ENCODE peak calls at places on chromosomes 2 and 18, in five cellular contexts. S, B, D, C and X are unnamed samples.

GRCh38 chr2:159712929-159713575 is 746 bp downstream of the MARCHF7 start:
- DNase-seq in C (no peak), S (no peak), D (no peak), B (no peak), X (peak; percentile 33)

GRCh38 chr2:167069855-167070254 is 181.6 kb downstream of the XIRP2 start:
- DNase-seq in B (no peak), S (no peak), C (peak; percentile 5), D (no peak), X (no peak)

GRCh38 chr2:46339200-46339599 is 42.0 kb downstream of the EPAS1 start:
- DNase-seq in C (no peak), S (no peak), B (no peak), D (no peak), X (no peak)

GRCh38 chr2:164992818-164993217 is 37.5 kb upstream of the SLC38A11 start:
- DNase-seq in S (peak; percentile 65), B (no peak), C (peak; percentile 94), D (no peak), X (peak; percentile 80)

GRCh38 chr18:10715791-10716190 is 190.0 kb downstream of the NAPG start:
- DNase-seq in S (no peak), D (no peak), C (no peak), B (no peak), X (no peak)

GRCh38 chr2:95166065-95166763 is 605 bp downstream of the ZNF2 start:
- DNase-seq in D (no peak), B (no peak), S (no peak), C (no peak), X (no peak)

GRCh38 chr18:79576686-79577351 is 102.8 kb upstream of the CTDP1 start:
- DNase-seq in B (peak; percentile 19), S (no peak), D (peak; percentile 40), C (no peak), X (no peak)

GRCh38 chr2:229416116-229416694 is 145.1 kb upstream of the PID1 start:
- DNase-seq in S (no peak), D (no peak), C (peak; percentile 26), B (no peak), X (peak; percentile 4)

GRCh38 chr2:68172990-68173715 is 15.5 kb downstream of the PNO1 start:
- DNase-seq in B (no peak), S (no peak), C (no peak), D (no peak), X (no peak)

GRCh38 chr2:211161236-211161635 is 604.8 kb downstream of the CPS1 start:
- DNase-seq in B (no peak), C (no peak), D (no peak), S (no peak), X (peak; percentile 27)

GRCh38 chr2:120779781-120780283 is 44.2 kb downstream of the GLI2 start:
- DNase-seq in D (no peak), S (no peak), C (peak; percentile 27), B (no peak), X (peak; percentile 93)

GRCh38 chr2:45698538-45698937 is 47.1 kb downstream of the PRKCE start:
- DNase-seq in B (no peak), C (no peak), S (no peak), D (no peak), X (no peak)

GRCh38 chr2:206642075-206643025 is at the start of gene FAM237A:
- DNase-seq in S (peak; percentile 84), B (peak; percentile 61), D (peak; percentile 78), C (peak; percentile 78), X (peak; percentile 69)

GRCh38 chr2:43192039-43192438 is 34.4 kb downstream of the ZFP36L2 start:
- DNase-seq in D (no peak), S (no peak), C (no peak), B (peak; percentile 70), X (no peak)

GRCh38 chr2:157897106-157897971 is 21.2 kb upstream of the ACVR1 start:
- DNase-seq in C (no peak), B (no peak), S (no peak), D (no peak), X (no peak)

GRCh38 chr18:23134780-23135678 is at the start of gene CABLES1:
- DNase-seq in S (peak; percentile 48), D (peak; percentile 77), B (peak; percentile 55), C (peak; percentile 90), X (peak; percentile 72)

GRCh38 chr2:171862501-171862900 is 31.5 kb downstream of the SLC25A12 start:
- DNase-seq in B (no peak), D (no peak), S (no peak), C (no peak), X (no peak)

GRCh38 chr2:102826904-102827303 is 65.1 kb downstream of the TMEM182 start:
- DNase-seq in B (no peak), S (no peak), D (no peak), C (no peak), X (peak; percentile 8)

DNA sequence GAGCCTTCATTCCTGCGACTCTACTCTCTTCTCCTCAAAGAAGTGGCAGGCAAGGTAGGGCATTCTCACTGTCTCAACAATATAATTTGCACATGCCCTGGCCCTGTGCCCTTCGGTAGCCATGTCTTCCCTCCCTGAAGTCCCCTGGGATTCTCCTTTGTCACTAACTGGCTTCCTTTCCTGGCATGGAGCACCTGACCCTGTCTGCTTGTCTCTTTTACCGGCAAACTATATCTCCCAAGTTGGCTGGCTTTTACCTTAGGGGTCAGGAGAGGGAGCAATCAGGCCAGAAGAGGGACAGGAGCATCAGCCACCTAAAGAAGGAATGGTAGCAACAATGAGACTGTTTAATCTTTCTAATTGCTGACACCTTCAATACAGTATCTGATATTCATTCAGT is 51.9 kb upstream of the RMDN2 start:
- DNase-seq in S (no peak), C (no peak), D (no peak), B (no peak), X (no peak)
- H2BK120ac ChIP-seq in S (no peak overlapping the region), C (peak overlapping the region; percentile 0), D (no peak overlapping the region), B (no peak overlapping the region), X (no peak overlapping the region)

DNA sequence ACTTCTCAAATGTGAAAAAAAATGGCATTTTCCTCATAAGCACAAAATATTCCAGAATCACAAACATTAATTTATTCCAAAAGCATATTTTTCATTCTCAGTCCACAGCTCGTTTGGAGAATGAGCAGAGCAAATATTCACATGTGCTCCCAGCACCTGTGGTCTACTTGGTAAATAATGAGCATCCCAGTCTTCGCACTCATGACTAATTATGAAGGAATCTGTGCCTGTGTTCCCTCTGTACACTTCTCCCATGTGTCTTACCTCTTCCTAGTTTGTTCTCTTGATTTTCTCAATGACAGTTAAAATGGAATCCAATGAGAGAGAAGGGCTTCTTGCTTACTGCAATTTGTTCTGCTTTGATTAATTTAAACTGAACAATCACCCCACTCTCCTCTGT is 671.0 kb upstream of the SOX11 start:
- DNase-seq in S (no peak), B (no peak), D (no peak), C (peak; percentile 23), X (no peak)
- H3K23ac ChIP-seq in S (no peak overlapping the region), B (no peak overlapping the region), D (no peak overlapping the region), C (no peak overlapping the region), X (no peak overlapping the region)

GRCh38 chr2:224747765-224748164 is 31.6 kb upstream of the CCDC195 start:
- DNase-seq in C (no peak), D (no peak), S (no peak), B (no peak), X (no peak)
- H2BK12ac ChIP-seq in C (no peak overlapping the region), D (no peak overlapping the region), S (no peak overlapping the region), B (no peak overlapping the region), X (no peak overlapping the region)

DNA sequence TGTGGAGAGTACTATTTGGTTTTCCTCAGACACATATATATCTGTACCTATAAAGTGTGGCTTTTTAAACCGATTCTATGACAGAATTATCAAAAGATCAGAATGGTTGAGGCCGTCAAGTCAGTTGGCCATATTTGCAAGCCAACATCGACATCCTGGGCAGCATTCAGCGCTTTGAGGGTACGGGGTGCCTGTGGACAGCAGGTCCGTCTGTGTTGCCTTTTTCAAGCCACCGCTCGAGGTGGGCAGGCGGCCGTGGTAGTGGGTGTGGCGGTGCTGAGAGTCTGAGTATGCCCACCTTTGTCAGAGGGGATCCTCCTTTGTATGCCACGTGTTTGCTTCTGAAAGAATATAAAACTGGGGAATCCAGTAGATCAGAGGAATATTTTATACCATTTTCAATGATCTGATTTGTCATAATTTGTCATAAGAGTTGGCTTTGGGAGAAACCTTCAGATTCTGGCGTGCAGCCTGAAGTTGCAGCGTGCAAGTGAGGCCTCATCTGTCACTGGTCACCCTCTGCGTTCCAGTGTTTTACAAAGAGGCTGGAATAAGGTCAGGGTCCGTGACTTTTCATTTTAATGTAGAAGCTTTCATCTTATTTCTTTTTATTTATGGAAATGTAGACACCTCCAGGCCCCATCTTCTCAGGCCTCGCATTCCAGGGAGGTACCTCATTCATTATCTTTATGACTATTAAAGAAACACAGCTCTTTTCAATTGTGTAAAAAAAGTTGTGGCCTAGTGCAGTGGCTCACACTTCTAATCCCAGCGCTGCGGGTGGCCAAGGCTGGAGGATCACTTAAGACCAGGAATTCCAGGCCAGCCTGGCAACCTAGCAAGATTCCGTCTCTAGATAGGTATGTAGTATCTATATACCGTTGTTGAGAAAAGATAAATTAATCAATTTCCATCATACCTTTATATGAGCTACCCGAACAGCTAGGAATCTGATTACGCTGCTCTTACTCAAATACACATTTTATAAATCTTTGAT is 37.8 kb upstream of the RBM44 start:
- DNase-seq in B (no peak), S (no peak), D (no peak), C (peak; percentile 13), X (no peak)
- H2BK120ac ChIP-seq in B (no peak overlapping the region), S (no peak overlapping the region), D (no peak overlapping the region), C (no peak overlapping the region), X (no peak overlapping the region)

GRCh38 chr2:28399946-28400345 is 7.3 kb downstream of the FOSL2 start:
- DNase-seq in S (no peak), C (no peak), B (no peak), D (no peak), X (no peak)
- H3K23ac ChIP-seq in S (no peak overlapping the region), C (no peak overlapping the region), B (no peak overlapping the region), D (no peak overlapping the region), X (no peak overlapping the region)

DNA sequence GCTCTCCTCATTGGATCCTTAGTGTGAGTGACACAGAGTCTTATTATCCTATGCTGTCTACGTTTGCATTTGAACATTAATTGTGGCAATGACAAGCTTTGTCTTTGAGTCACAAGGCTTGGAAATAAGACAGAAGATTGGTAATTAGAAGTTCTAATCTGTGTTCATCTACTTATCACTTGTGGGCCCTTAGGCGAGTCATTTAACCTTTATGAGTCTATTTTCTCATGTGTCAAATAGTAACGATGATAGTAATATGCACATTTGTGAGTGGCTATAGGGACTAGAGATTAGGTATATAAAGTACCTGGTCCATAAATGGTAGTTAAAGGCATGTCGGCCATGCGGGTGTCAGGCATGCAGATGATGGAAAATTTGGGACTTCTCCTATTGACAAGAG is 105.6 kb upstream of the NABP1 start:
- DNase-seq in C (peak; percentile 29), S (no peak), B (no peak), D (no peak), X (no peak)
- H2BK12ac ChIP-seq in C (peak overlapping the region; percentile 13), S (no peak overlapping the region), B (no peak overlapping the region), D (no peak overlapping the region), X (no peak overlapping the region)